ENCODE peak calls at places on chromosomes 1 and 21, in four cellular contexts. H, D, Q and F are unnamed samples. For H3K36me3, the result is how much of the 10 kb centered on the place peaks cover.

GRCh38 chr21:45831991-45832740 is 149.4 kb upstream of the COL6A1 start:
- DNase-seq in H (no peak), D (no peak), Q (no peak), F (no peak)

GRCh38 chr1:204348722-204349121 is 11.0 kb downstream of the PLEKHA6 start:
- DNase-seq in D (no peak), H (no peak), Q (no peak), F (peak)

GRCh38 chr1:199404976-199405375 is 622.5 kb upstream of the NR5A2 start:
- DNase-seq in D (no peak), H (no peak), Q (no peak), F (no peak)

GRCh38 chr1:232378266-232379041 is 251.5 kb downstream of the SIPA1L2 start:
- DNase-seq in D (no peak), Q (no peak), H (no peak), F (no peak)

GRCh38 chr1:3481836-3482589 is 27.5 kb downstream of the ARHGEF16 start:
- DNase-seq in Q (no peak), D (no peak), H (peak), F (peak)

GRCh38 chr1:238252033-238252802 is 361.5 kb upstream of the ZP4 start:
- DNase-seq in D (no peak), Q (no peak), H (peak), F (no peak)

GRCh38 chr1:6013491-6013890 is 21.3 kb upstream of the NPHP4 start:
- DNase-seq in Q (no peak), H (no peak), D (no peak), F (no peak)

GRCh38 chr1:25913166-25913565 is 6.9 kb upstream of the STMN1 start:
- DNase-seq in D (no peak), H (no peak), Q (no peak), F (no peak)

GRCh38 chr1:89910780-89911179 is 84.1 kb upstream of the ZNF326 start:
- DNase-seq in D (no peak), Q (no peak), H (no peak), F (peak)

GRCh38 chr1:71828431-71829012 is 453.8 kb downstream of the NEGR1 start:
- DNase-seq in H (no peak), D (no peak), Q (no peak), F (no peak)

GRCh38 chr1:110056284-110056680 is 14.2 kb downstream of the ALX3 start:
- DNase-seq in H (no peak), D (no peak), Q (no peak), F (no peak)

GRCh38 chr1:110056776-110057175 is 13.7 kb downstream of the ALX3 start:
- DNase-seq in D (no peak), H (no peak), Q (no peak), F (no peak)

GRCh38 chr1:110053557-110054428 is 16.7 kb downstream of the ALX3 start:
- DNase-seq in D (no peak), Q (peak), H (peak), F (peak)

GRCh38 chr1:110057963-110058518 is 12.4 kb downstream of the ALX3 start:
- DNase-seq in H (no peak), Q (no peak), D (no peak), F (no peak)

DNA sequence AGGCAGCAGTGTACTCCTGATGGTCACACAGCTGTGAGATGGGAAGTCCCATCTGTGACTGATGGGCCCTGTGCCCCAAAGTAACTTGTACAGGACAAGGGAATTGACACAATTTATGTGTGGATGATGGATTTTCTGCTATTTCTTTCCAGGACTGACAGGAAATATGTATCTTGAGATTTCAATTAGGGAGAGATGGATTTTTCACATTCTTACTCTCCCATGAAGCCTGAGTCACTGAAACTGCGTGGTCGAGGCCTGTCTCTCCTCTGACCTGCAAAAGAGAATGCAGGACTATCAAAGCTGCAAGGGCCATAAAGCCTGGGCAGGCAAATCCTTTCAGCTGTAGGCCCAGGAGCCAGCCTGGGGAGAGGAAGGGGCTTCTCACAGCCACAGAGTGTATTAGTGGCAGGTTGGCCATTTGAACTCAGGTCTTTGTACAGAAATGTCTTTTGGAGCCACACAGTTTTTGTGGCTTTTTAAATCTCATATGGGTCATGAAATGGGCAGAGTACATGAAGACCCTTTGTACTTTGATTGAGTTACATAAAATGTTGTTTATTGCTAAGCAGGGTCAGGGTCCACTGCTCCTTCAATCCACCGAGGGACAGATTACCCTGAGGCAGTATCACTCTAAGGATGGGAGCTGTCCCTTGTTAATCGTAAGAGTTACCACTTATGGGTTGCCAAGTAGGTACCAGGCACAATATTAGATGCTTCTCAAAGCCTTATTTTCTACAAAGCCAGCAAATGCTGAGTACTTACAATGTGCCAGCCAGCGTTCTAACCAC is 14.8 kb downstream of the ALX3 start:
- DNase-seq in H (no peak), D (no peak), Q (no peak), F (no peak)
- H3K36me3 ChIP-seq in H (under half), D (half or more), Q (half or more), F (under half)

GRCh38 chr1:156993426-156994147 is 52.0 kb downstream of the ARHGEF11 start:
- DNase-seq in H (no peak), D (no peak), Q (no peak), F (no peak)

GRCh38 chr1:156992215-156992614 is 53.3 kb downstream of the ARHGEF11 start:
- DNase-seq in H (no peak), D (no peak), Q (no peak), F (no peak)

GRCh38 chr1:156987715-156988114 is 57.8 kb downstream of the ARHGEF11 start:
- DNase-seq in D (no peak), H (no peak), Q (no peak), F (no peak)
- H3K27ac ChIP-seq in D (no peak), H (no peak), Q (no peak), F (no peak)

DNA sequence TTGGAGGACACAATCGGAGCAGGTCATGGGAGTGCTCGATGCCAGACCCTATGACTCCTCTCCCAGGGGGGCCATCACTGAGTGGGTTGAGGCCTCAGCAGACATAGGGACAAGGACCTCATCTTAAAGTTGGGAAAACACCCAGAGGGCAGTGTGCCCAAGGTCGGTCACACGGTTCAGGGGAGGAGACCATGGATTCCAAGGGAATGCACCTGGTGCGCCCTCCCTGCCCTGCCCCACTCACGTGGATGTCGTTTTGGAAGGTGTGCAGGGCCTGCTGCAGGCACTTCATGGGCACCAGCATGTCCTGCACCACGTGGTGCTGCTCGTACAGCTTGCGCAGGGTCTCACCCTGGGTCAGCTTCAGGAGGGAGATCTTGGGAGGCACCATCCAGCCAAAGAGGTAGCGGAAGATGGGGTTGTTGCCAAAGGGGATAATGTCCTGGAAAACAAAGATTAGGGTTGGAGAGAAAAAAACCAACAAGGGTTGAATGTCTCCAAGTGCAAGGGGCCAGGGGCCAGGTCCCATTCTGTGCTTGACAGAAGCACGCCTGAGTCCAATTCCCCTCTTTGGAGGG is 33.1 kb downstream of the DHCR24 start:
- DNase-seq in Q (no peak), H (no peak), D (no peak), F (no peak)
- H3K36me3 ChIP-seq in Q (under half), H (under half), D (half or more), F (under half)

GRCh38 chr21:41774467-41775151 is 7.8 kb upstream of the RIPK4 start:
- DNase-seq in H (no peak), Q (no peak), D (no peak), F (no peak)
- H3K27ac ChIP-seq in H (peak), Q (no peak), D (no peak), F (no peak)

GRCh38 chr1:119933397-119933796 is 37.1 kb upstream of the ADAM30 start:
- DNase-seq in H (no peak), D (no peak), Q (no peak), F (no peak)

GRCh38 chr1:119926553-119926952 is 30.2 kb upstream of the ADAM30 start:
- DNase-seq in H (no peak), Q (no peak), D (no peak), F (no peak)

GRCh38 chr1:119935373-119935772 is 39.1 kb upstream of the ADAM30 start:
- DNase-seq in D (no peak), H (no peak), Q (no peak), F (no peak)

GRCh38 chr1:119924948-119925898 is 28.9 kb upstream of the ADAM30 start:
- DNase-seq in H (no peak), Q (no peak), D (no peak), F (no peak)

GRCh38 chr1:119929643-119930310 is 33.5 kb upstream of the ADAM30 start:
- DNase-seq in H (no peak), Q (no peak), D (no peak), F (no peak)
- H3K36me3 ChIP-seq in H (under half), Q (half or more), D (half or more), F (under half)

GRCh38 chr1:12565094-12565965 is 52.7 kb downstream of the DHRS3 start:
- DNase-seq in H (no peak), D (no peak), Q (no peak), F (no peak)
- H3K27ac ChIP-seq in H (peak), D (no peak), Q (no peak), F (no peak)

GRCh38 chr1:43431676-43432075 is 22.1 kb downstream of the HYI start:
- DNase-seq in H (no peak), D (peak), Q (no peak), F (no peak)
- H3K36me3 ChIP-seq in H (under half), D (half or more), Q (half or more), F (under half)

DNA sequence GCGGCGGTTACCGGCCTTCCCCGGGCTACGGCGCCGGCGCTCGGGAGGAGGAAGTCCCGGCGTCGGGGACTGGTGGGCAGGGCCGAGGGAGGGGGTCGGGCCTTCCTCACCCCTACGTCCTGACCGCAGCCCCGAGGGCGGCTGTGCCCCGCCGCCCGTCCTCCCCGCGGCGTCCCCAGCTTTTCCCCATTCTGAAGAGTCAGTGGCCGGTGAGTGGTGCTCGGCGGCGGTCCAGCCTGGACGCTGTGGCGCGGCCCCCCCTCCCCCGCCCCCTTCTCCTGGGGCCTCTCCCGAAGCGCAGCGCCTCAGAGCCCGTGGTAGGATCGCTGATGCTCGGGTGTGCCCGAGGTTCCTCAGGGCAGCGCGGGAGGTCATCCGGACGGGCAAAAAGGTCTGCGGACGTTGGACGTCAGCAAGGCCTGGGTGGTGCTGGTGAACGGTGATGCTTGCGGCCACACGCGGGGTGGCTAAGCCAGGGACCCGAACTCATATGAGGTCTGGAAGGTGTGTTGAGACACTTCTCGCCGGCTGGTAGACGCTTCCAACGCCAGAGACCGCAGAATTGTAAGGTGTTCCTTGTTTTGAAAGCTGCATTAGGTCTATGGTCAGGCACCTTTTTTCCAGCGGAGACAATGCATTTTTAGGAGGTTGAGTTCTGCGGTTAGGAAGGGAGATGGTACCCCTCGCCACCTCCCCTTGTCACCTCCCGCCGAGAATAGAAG is 725 bp downstream of the SLC25A33 start:
- DNase-seq in Q (peak), H (no peak), D (no peak), F (peak)
- H3K27ac ChIP-seq in Q (peak), H (peak), D (peak), F (peak)

GRCh38 chr1:70727891-70728443 is 316.9 kb downstream of the CTH start:
- DNase-seq in D (no peak), H (no peak), Q (no peak), F (no peak)
- H3K36me3 ChIP-seq in D (under half), H (under half), Q (under half), F (under half)